ENCODE peak calls at places on chromosome 13, in six cellular contexts. N, B, Y, E, D and T are unnamed samples.

GRCh38 chr13:73667756-73668155 is 466.4 kb downstream of the KLF12 start:
- DNase-seq in N (no peak), Y (no peak), B (no peak), E (no peak), D (no peak), T (no peak)

GRCh38 chr13:102589291-102589822 is 7.4 kb upstream of the TPP2 start:
- DNase-seq in E (no peak), Y (no peak), D (no peak), N (no peak), B (no peak), T (no peak)

GRCh38 chr13:77544365-77544764 is 8.9 kb downstream of the SCEL start:
- DNase-seq in B (no peak), Y (peak), N (peak), D (no peak), E (no peak), T (no peak)

GRCh38 chr13:50400930-50401553 is 385.8 kb downstream of the KCNRG start:
- DNase-seq in E (no peak), B (no peak), Y (no peak), D (peak), N (no peak), T (peak)

GRCh38 chr13:31200636-31200970 is 828 bp downstream of the B3GLCT start:
- DNase-seq in E (peak), D (no peak), B (no peak), Y (peak), N (peak), T (peak)

GRCh38 chr13:94236876-94237275 is 242.6 kb downstream of the DCT start:
- DNase-seq in D (no peak), N (no peak), E (no peak), B (no peak), Y (no peak), T (no peak)

GRCh38 chr13:40993987-40994386 is 25.1 kb downstream of the ELF1 start:
- DNase-seq in Y (no peak), B (no peak), D (no peak), E (no peak), N (no peak), T (no peak)

GRCh38 chr13:95388420-95389079 is 87.3 kb upstream of the ABCC4 start:
- DNase-seq in D (no peak), B (no peak), Y (no peak), E (no peak), N (no peak), T (no peak)

GRCh38 chr13:24112791-24113190 is 47.7 kb upstream of the SPATA13 start:
- DNase-seq in B (no peak), D (no peak), Y (no peak), N (no peak), E (no peak), T (no peak)

GRCh38 chr13:41454170-41454569 is 3.2 kb upstream of the RGCC start:
- DNase-seq in D (no peak), N (no peak), Y (no peak), B (no peak), E (no peak), T (no peak)

GRCh38 chr13:26614721-26615120 is 57.2 kb downstream of the WASF3 start:
- DNase-seq in N (no peak), Y (no peak), D (no peak), E (no peak), B (no peak), T (no peak)

GRCh38 chr13:43936630-43937029 is 56.9 kb downstream of the LACC1 start:
- DNase-seq in N (no peak), Y (no peak), D (no peak), B (no peak), E (no peak), T (no peak)

GRCh38 chr13:114237415-114238112 is 2.9 kb downstream of the CDC16 start:
- DNase-seq in B (no peak), N (no peak), D (no peak), E (no peak), Y (no peak), T (no peak)

GRCh38 chr13:98798849-98799645 is 46.6 kb upstream of the SLC15A1 start:
- DNase-seq in Y (no peak), D (peak), N (no peak), E (no peak), B (no peak), T (no peak)

GRCh38 chr13:98142427-98143156 is at the start of gene FARP1:
- DNase-seq in B (peak), N (peak), E (no peak), Y (peak), D (peak), T (peak)